ENCODE peak calls at places on chromosomes 2 and 18, in six cellular contexts. A is esophagus squamous epithelium, D is heart left ventricle, T is uterus, X is H54, B is gastrocnemius medialis. R is an unnamed sample.

GRCh38 chr18:12768622-12769021 is 65.8 kb downstream of the PSMG2 start:
- DNase-seq in A (no peak), D (no peak), T (no peak), X (peak; percentile 44), B (no peak), R (no peak)

GRCh38 chr18:1370552-1370951 is 465.9 kb downstream of the ADCYAP1 start:
- DNase-seq in A (no peak), D (no peak), T (no peak), X (no peak), B (no peak), R (no peak)

GRCh38 chr2:142938240-142938639 is 60.8 kb downstream of the KYNU start:
- DNase-seq in A (no peak), D (no peak), T (no peak), X (no peak), B (no peak), R (no peak)

GRCh38 chr2:143949121-143949848 is 570.6 kb downstream of the ZEB2 start:
- DNase-seq in A (no peak), D (no peak), T (no peak), X (no peak), B (no peak), R (no peak)

GRCh38 chr2:23559561-23560239 is 174.7 kb downstream of the KLHL29 start:
- DNase-seq in A (no peak), D (no peak), T (no peak), X (no peak), B (no peak), R (no peak)

GRCh38 chr2:28958689-28959088 is 22.4 kb upstream of the TOGARAM2 start:
- DNase-seq in A (no peak), D (peak; percentile 74), T (peak; percentile 33), X (peak; percentile 65), B (peak; percentile 74), R (peak; percentile 39)

GRCh38 chr18:51196811-51197660 is 445 bp downstream of the MEX3C start:
- DNase-seq in A (no peak), D (peak; percentile 73), T (peak; percentile 50), X (no peak), B (peak; percentile 25), R (peak; percentile 15)

GRCh38 chr2:118834901-118835738 is 12.3 kb downstream of the EN1 start:
- DNase-seq in A (no peak), D (no peak), T (no peak), X (no peak), B (no peak), R (no peak)

GRCh38 chr2:186726938-186727337 is 33.1 kb downstream of the FAM171B start:
- DNase-seq in A (no peak), D (no peak), T (no peak), X (no peak), B (no peak), R (no peak)

GRCh38 chr2:64211471-64211870 is 67.3 kb upstream of the PELI1 start:
- DNase-seq in A (no peak), D (no peak), T (no peak), X (no peak), B (no peak), R (no peak)

GRCh38 chr2:102826904-102827303 is 65.1 kb downstream of the TMEM182 start:
- DNase-seq in A (no peak), D (peak; percentile 70), T (no peak), X (no peak), B (peak; percentile 78), R (no peak)

GRCh38 chr18:32378705-32379104 is 92.0 kb downstream of the GAREM1 start:
- DNase-seq in A (no peak), D (peak; percentile 61), T (no peak), X (no peak), B (peak; percentile 10), R (no peak)

GRCh38 chr2:68435605-68436004 is 31.5 kb downstream of the FBXO48 start:
- DNase-seq in A (no peak), D (no peak), T (no peak), X (no peak), B (no peak), R (no peak)

GRCh38 chr2:763766-764525 is 86.7 kb upstream of the TMEM18 start:
- DNase-seq in A (no peak), D (no peak), T (no peak), X (peak; percentile 10), B (no peak), R (no peak)

GRCh38 chr2:182381225-182381624 is 45.6 kb downstream of the PDE1A start:
- DNase-seq in A (no peak), D (no peak), T (no peak), X (no peak), B (no peak), R (no peak)

GRCh38 chr2:100764430-100764829 is 55.5 kb upstream of the NPAS2 start:
- DNase-seq in A (no peak), D (no peak), T (no peak), X (no peak), B (no peak), R (no peak)

GRCh38 chr2:217617496-217618085 is 385.2 kb downstream of the TNS1 start:
- DNase-seq in A (no peak), D (no peak), T (no peak), X (no peak), B (no peak), R (no peak)

GRCh38 chr2:44941551-44942234 is at the start of gene SIX3:
- DNase-seq in A (no peak), D (no peak), T (no peak), X (no peak), B (no peak), R (no peak)

GRCh38 chr2:16652296-16653082 is 13.1 kb downstream of the CYRIA start:
- DNase-seq in A (no peak), D (no peak), T (no peak), X (no peak), B (no peak), R (no peak)

GRCh38 chr18:11119962-11120361 is 29.4 kb downstream of the PIEZO2 start:
- DNase-seq in A (no peak), D (no peak), T (no peak), X (no peak), B (no peak), R (no peak)

GRCh38 chr2:139478191-139478914 is 698.2 kb upstream of the NXPH2 start:
- DNase-seq in A (no peak), D (no peak), T (no peak), X (no peak), B (no peak), R (no peak)

GRCh38 chr2:120237491-120237902 is 14.3 kb upstream of the TMEM185B start:
- DNase-seq in A (no peak), D (no peak), T (no peak), X (peak; percentile 92), B (no peak), R (no peak)

GRCh38 chr2:120239488-120240287 is 13.0 kb upstream of the RALB start:
- DNase-seq in A (no peak), D (peak; percentile 69), T (peak; percentile 79), X (peak; percentile 61), B (no peak), R (no peak)

GRCh38 chr2:120240901-120241429 is 11.7 kb upstream of the RALB start:
- DNase-seq in A (no peak), D (no peak), T (no peak), X (no peak), B (no peak), R (no peak)

GRCh38 chr2:120236791-120237190 is 13.6 kb upstream of the TMEM185B start:
- DNase-seq in A (no peak), D (no peak), T (no peak), X (no peak), B (no peak), R (no peak)

GRCh38 chr2:120238728-120239487 is 13.7 kb upstream of the RALB start:
- DNase-seq in A (no peak), D (peak; percentile 78), T (peak; percentile 48), X (peak; percentile 90), B (no peak), R (no peak)
- TF ChIP-seq POLR2A in A (no peak), D (no peak), T (no peak), X (no peak), B (no peak), R (no peak)

GRCh38 chr2:30253873-30254691 is 22.7 kb downstream of the LBH start:
- DNase-seq in A (no peak), D (no peak), T (peak; percentile 5), X (no peak), B (no peak), R (no peak)

GRCh38 chr2:30254692-30255015 is 23.3 kb downstream of the LBH start:
- DNase-seq in A (no peak), D (no peak), T (no peak), X (no peak), B (no peak), R (no peak)

GRCh38 chr2:30255026-30255425 is 23.7 kb downstream of the LBH start:
- DNase-seq in A (no peak), D (no peak), T (no peak), X (no peak), B (no peak), R (no peak)

GRCh38 chr2:30250421-30250820 is 19.1 kb downstream of the LBH start:
- DNase-seq in A (no peak), D (no peak), T (peak; percentile 8), X (no peak), B (no peak), R (no peak)

GRCh38 chr2:30252723-30253688 is 21.7 kb downstream of the LBH start:
- DNase-seq in A (no peak), D (peak; percentile 81), T (peak; percentile 73), X (no peak), B (peak; percentile 41), R (no peak)
- TF ChIP-seq POLR2A in A (no peak), D (no peak), T (no peak), X (no peak), B (no peak), R (no peak)

DNA sequence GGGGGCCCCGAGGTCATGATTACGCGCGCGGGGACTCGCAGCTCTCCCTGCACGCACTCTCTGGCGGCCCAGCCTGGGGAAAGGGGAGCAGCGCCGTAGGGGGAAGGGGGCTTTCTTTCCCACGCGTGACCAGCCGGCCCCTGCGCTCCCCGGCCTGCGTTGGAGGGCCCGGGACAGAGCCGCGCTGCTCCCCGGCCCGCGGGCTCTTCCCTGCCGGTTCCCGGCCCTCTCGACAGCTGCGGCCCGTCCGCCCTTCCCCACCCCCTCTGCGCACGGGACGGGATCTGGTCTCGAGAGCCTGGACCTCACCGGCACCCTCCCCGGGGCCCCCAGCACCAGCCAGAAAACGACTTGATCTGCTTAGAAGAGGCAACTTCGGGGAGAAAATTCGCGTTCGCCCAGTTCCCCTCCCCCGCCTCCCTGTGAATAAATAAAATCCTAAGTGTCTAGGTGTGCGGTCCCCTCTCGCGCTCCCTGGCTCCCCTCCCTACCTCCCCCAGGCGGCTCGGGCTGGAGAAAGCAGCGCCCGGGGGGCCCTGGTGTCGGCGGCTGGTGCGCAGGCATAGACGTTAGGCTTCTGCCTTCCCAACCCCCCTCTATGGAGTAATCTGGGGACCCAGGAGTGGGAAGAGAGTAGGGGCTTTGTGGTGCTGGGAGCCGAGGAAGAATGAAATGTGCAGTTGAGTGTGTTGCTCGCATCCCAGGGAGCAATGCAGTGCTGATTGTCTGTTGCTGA is 793 bp upstream of the FIGN start:
- DNase-seq in A (no peak), D (peak; percentile 57), T (peak; percentile 33), X (peak; percentile 31), B (no peak), R (peak; percentile 9)
- TF ChIP-seq POLR2A in A (no peak), D (no peak), T (no peak), X (no peak), B (no peak), R (no peak)

DNA sequence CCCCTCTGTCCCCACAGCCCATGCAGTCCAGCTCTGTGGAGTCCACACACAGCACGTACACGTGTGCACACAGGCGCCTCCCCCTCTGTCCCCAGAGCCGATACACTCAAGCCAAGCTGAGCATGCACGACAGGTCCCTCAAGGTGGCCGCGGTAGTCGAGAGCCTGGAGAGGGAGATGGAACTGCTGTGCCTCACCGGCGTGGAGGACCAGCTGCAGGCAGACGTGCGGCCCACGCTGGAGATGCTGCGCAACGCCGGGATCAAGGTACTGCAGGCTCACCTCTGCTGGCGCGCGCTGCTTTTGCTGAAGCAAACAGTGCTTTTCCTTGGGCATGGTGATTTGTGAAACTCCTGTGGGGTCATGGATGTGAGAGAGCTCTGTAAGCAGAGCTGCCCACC is 58.5 kb upstream of the NFATC1 start:
- DNase-seq in A (no peak), D (no peak), T (no peak), X (no peak), B (no peak), R (no peak)
- TF ChIP-seq POLR2A in A (no peak), D (no peak), T (no peak), X (no peak), B (no peak), R (no peak)